ENCODE peak calls at places on chromosomes 2 and 18, in ten cellular contexts. R, H, K, A, D, C, G, J, X and Y are unnamed samples.

GRCh38 chr2:169141713-169142352 is 72.5 kb downstream of the DHRS9 start:
- DNase-seq in R (peak), H (peak), K (peak), A (peak), D (no peak), C (peak), G (peak), J (peak), X (no peak), Y (peak)

GRCh38 chr2:102268529-102269524 is 42.5 kb upstream of the IL1RL1 start:
- DNase-seq in R (no peak), H (peak), K (peak), A (no peak), D (no peak), C (no peak), G (no peak), J (no peak), X (no peak), Y (no peak)

GRCh38 chr18:58087928-58088722 is 44.1 kb downstream of the NEDD4L start:
- DNase-seq in R (peak), H (peak), K (peak), A (no peak), D (peak), C (no peak), G (no peak), J (peak), X (no peak), Y (no peak)

GRCh38 chr2:82636411-82637020 is 1822.6 kb downstream of the SUCLG1 start:
- DNase-seq in R (no peak), H (no peak), K (no peak), A (no peak), D (no peak), C (no peak), G (peak), J (no peak), X (no peak), Y (no peak)

GRCh38 chr2:30949435-30949834 is 142.2 kb upstream of the CAPN13 start:
- DNase-seq in R (no peak), H (no peak), K (no peak), A (no peak), D (no peak), C (no peak), G (no peak), J (no peak), X (no peak), Y (no peak)

GRCh38 chr2:99554238-99554637 is 64.4 kb upstream of the REV1 start:
- DNase-seq in R (no peak), H (no peak), K (no peak), A (peak), D (no peak), C (no peak), G (no peak), J (peak), X (no peak), Y (no peak)

GRCh38 chr2:223477318-223477717 is 124.8 kb downstream of the SCG2 start:
- DNase-seq in R (no peak), H (no peak), K (peak), A (no peak), D (no peak), C (no peak), G (no peak), J (no peak), X (no peak), Y (no peak)

GRCh38 chr2:216849987-216850386 is 9.9 kb downstream of the TNP1 start:
- DNase-seq in R (no peak), H (no peak), K (peak), A (no peak), D (peak), C (no peak), G (no peak), J (no peak), X (no peak), Y (no peak)

GRCh38 chr2:56127013-56127772 is 56.6 kb upstream of the CCDC85A start:
- DNase-seq in R (no peak), H (no peak), K (no peak), A (no peak), D (no peak), C (no peak), G (no peak), J (no peak), X (no peak), Y (no peak)

GRCh38 chr18:79918089-79919011 is 33.1 kb downstream of the SLC66A2 start:
- DNase-seq in R (no peak), H (no peak), K (no peak), A (peak), D (peak), C (no peak), G (no peak), J (no peak), X (peak), Y (no peak)

GRCh38 chr18:23226386-23226785 is 91.1 kb downstream of the CABLES1 start:
- DNase-seq in R (no peak), H (peak), K (peak), A (no peak), D (no peak), C (peak), G (peak), J (no peak), X (no peak), Y (no peak)

GRCh38 chr18:58148954-58149471 is 105.0 kb downstream of the NEDD4L start:
- DNase-seq in R (no peak), H (no peak), K (no peak), A (no peak), D (no peak), C (no peak), G (no peak), J (no peak), X (no peak), Y (peak)

GRCh38 chr2:145751155-145751554 is 1231.2 kb upstream of the ZEB2 start:
- DNase-seq in R (no peak), H (no peak), K (no peak), A (no peak), D (no peak), C (no peak), G (no peak), J (peak), X (no peak), Y (no peak)

GRCh38 chr2:240107386-240107785 is 28.7 kb downstream of the COPS9 start:
- DNase-seq in R (no peak), H (no peak), K (no peak), A (no peak), D (no peak), C (no peak), G (no peak), J (no peak), X (no peak), Y (no peak)

GRCh38 chr18:63736856-63737255 is 34.1 kb downstream of the SERPINB11 start:
- DNase-seq in R (no peak), H (peak), K (peak), A (no peak), D (no peak), C (no peak), G (peak), J (no peak), X (no peak), Y (no peak)

GRCh38 chr2:25372405-25373268 is 30.9 kb upstream of the DNMT3A start:
- DNase-seq in R (no peak), H (no peak), K (no peak), A (peak), D (no peak), C (no peak), G (no peak), J (no peak), X (peak), Y (no peak)

GRCh38 chr2:138948070-138948539 is 167.9 kb upstream of the NXPH2 start:
- DNase-seq in R (no peak), H (peak), K (peak), A (no peak), D (peak), C (peak), G (peak), J (no peak), X (no peak), Y (no peak)

GRCh38 chr2:181575650-181576025 is 81.3 kb downstream of the CERKL start:
- DNase-seq in R (no peak), H (no peak), K (no peak), A (no peak), D (no peak), C (no peak), G (no peak), J (no peak), X (no peak), Y (no peak)

GRCh38 chr18:54479365-54479764 is 111.7 kb upstream of the DYNAP start:
- DNase-seq in R (no peak), H (no peak), K (peak), A (no peak), D (no peak), C (no peak), G (no peak), J (no peak), X (no peak), Y (peak)

GRCh38 chr2:37721219-37721600 is 49.8 kb upstream of the CDC42EP3 start:
- DNase-seq in R (no peak), H (no peak), K (peak), A (no peak), D (no peak), C (no peak), G (no peak), J (no peak), X (no peak), Y (no peak)

GRCh38 chr18:73232933-73233332 is 365.1 kb upstream of the NETO1 start:
- DNase-seq in R (no peak), H (no peak), K (peak), A (no peak), D (no peak), C (no peak), G (no peak), J (no peak), X (no peak), Y (no peak)

GRCh38 chr18:56066524-56067215 is 478.7 kb upstream of the TCF4 start:
- DNase-seq in R (no peak), H (no peak), K (no peak), A (no peak), D (no peak), C (peak), G (no peak), J (no peak), X (no peak), Y (no peak)

GRCh38 chr2:168961450-168962229 is 60.5 kb downstream of the G6PC2 start:
- DNase-seq in R (no peak), H (peak), K (peak), A (peak), D (no peak), C (peak), G (peak), J (peak), X (no peak), Y (peak)

GRCh38 chr2:30026091-30027055 is 105.0 kb upstream of the ALK start:
- DNase-seq in R (peak), H (peak), K (peak), A (peak), D (peak), C (no peak), G (peak), J (peak), X (no peak), Y (peak)

GRCh38 chr18:28961669-28962228 is 784.8 kb upstream of the CDH2 start:
- DNase-seq in R (no peak), H (peak), K (peak), A (peak), D (no peak), C (peak), G (peak), J (no peak), X (no peak), Y (peak)

GRCh38 chr2:111522231-111522768 is 361.7 kb downstream of the ANAPC1 start:
- DNase-seq in R (no peak), H (peak), K (peak), A (no peak), D (no peak), C (no peak), G (no peak), J (no peak), X (no peak), Y (no peak)

GRCh38 chr2:104412384-104412783 is 441.5 kb upstream of the POU3F3 start:
- DNase-seq in R (peak), H (no peak), K (no peak), A (no peak), D (no peak), C (no peak), G (no peak), J (peak), X (no peak), Y (peak)

GRCh38 chr2:227163998-227164744 is at the start of the genes COL4A3 and COL4A4:
- DNase-seq in R (peak), H (no peak), K (peak), A (peak), D (peak), C (no peak), G (no peak), J (no peak), X (peak), Y (no peak)

GRCh38 chr2:145744541-145745386 is 1224.8 kb upstream of the ZEB2 start:
- DNase-seq in R (no peak), H (peak), K (peak), A (no peak), D (no peak), C (peak), G (peak), J (no peak), X (no peak), Y (no peak)

GRCh38 chr2:98483257-98483861 is 38.7 kb downstream of the INPP4A start:
- DNase-seq in R (no peak), H (no peak), K (no peak), A (no peak), D (no peak), C (no peak), G (no peak), J (no peak), X (no peak), Y (no peak)

GRCh38 chr2:2581331-2582159 is 250.5 kb upstream of the MYT1L start:
- DNase-seq in R (no peak), H (no peak), K (no peak), A (no peak), D (no peak), C (no peak), G (no peak), J (no peak), X (peak), Y (no peak)

GRCh38 chr2:55093381-55093780 is 43.1 kb upstream of the RTN4 start:
- DNase-seq in R (no peak), H (peak), K (peak), A (no peak), D (no peak), C (peak), G (peak), J (peak), X (no peak), Y (no peak)

GRCh38 chr2:136247204-136247990 is 129.4 kb upstream of the CXCR4 start:
- DNase-seq in R (no peak), H (no peak), K (peak), A (no peak), D (no peak), C (no peak), G (peak), J (no peak), X (peak), Y (no peak)

GRCh38 chr2:218083352-218083676 is 14.3 kb downstream of the RUFY4 start:
- DNase-seq in R (no peak), H (no peak), K (no peak), A (no peak), D (no peak), C (no peak), G (no peak), J (no peak), X (no peak), Y (no peak)

GRCh38 chr18:7388752-7389151 is 157.9 kb downstream of the LRRC30 start:
- DNase-seq in R (no peak), H (no peak), K (no peak), A (no peak), D (no peak), C (no peak), G (no peak), J (no peak), X (no peak), Y (no peak)

GRCh38 chr2:240320561-240321091 is 114.8 kb upstream of the GPC1 start:
- DNase-seq in R (peak), H (no peak), K (peak), A (no peak), D (no peak), C (no peak), G (no peak), J (no peak), X (no peak), Y (no peak)

GRCh38 chr2:160367887-160368286 is 125.7 kb downstream of the RBMS1 start:
- DNase-seq in R (no peak), H (peak), K (peak), A (no peak), D (no peak), C (no peak), G (peak), J (no peak), X (no peak), Y (peak)

DNA sequence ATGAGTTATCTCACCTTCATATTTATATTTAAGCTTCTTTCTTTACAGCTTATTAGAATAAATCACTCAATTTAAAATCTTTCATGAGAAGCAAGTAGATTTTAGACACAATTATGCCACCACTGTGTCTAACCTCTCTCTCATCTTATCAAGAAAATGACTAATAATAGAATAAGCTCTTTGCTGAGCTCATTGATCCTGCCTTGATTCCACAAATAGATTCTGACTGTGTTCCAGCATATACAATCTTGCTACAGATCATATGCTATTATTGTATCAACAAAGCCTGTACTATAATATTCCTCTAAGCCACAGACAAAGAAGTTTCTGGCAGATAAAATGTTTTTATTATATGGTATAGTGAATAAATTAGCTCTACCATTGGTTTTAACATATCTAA is 168.7 kb upstream of the GULP1 start:
- DNase-seq in R (no peak), H (peak), K (peak), A (no peak), D (no peak), C (no peak), G (no peak), J (no peak), X (no peak), Y (no peak)
- H3K4me3 ChIP-seq in R (no peak), H (no peak), K (no peak), A (no peak), D (no peak), C (no peak), G (no peak), J (no peak), X (no peak), Y (no peak)

DNA sequence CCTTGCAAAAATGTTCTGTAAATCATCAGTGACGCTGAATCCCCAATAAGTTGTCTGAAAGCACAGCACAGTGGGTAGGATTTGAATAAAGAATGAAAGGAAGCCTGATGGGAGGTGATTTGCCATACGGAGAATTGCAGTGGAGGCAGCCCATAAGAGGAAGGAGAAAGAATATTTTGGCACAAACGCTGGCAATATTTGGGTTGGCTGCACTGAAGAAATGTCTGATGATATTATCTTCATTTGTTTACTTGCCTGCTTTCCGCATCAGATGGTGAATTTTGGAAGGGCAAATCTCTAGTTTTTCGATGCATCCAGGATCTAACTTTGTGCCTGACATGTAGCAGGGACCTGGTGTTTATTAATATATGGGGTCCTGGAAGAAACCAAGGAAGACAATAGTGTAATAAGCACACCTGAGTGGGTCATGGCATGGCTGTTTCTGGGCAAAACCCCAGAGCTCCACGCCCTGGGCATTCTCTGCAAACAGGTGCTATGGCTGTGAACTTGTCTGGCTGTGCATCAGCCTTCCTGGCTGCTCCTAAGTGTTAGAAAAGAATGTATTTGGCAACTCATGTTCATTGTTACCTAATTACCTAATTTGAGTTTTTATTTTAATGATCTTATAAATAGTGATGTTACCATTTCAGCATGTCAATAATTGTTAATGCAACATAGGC is 5.9 kb downstream of the GALR1 start:
- DNase-seq in R (no peak), H (no peak), K (no peak), A (no peak), D (no peak), C (no peak), G (no peak), J (no peak), X (no peak), Y (no peak)
- H3K4me3 ChIP-seq in R (no peak), H (no peak), K (no peak), A (no peak), D (no peak), C (no peak), G (no peak), J (no peak), X (no peak), Y (no peak)

DNA sequence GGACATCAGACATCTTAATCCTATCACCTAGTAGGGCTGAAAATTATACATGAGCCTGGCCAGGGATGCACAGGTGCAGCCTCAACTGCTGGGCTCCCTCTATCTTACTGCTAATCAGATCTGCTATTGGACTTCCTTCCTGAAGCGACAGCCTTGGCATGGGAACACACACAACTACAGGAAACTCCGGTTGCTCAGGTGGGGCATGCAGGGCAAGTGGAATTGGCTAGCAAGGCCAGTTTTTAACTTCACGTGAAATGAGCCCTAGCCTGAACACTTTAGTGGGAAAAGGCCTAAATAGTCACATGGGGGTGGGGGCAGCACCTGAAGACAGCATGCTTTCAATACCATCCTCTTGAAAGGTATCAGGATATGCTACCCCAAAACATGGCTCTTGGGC is 147.9 kb upstream of the NCKAP5 start:
- DNase-seq in R (no peak), H (no peak), K (no peak), A (no peak), D (no peak), C (no peak), G (no peak), J (no peak), X (no peak), Y (no peak)
- H3K4me3 ChIP-seq in R (no peak), H (no peak), K (no peak), A (no peak), D (no peak), C (no peak), G (no peak), J (no peak), X (no peak), Y (no peak)

GRCh38 chr2:236165491-236166156 is 2.6 kb downstream of the GBX2 start:
- DNase-seq in R (no peak), H (no peak), K (no peak), A (no peak), D (no peak), C (no peak), G (no peak), J (no peak), X (no peak), Y (no peak)

GRCh38 chr2:236163483-236164200 is 4.5 kb downstream of the GBX2 start:
- DNase-seq in R (no peak), H (no peak), K (no peak), A (no peak), D (no peak), C (no peak), G (no peak), J (no peak), X (no peak), Y (no peak)

GRCh38 chr2:236162804-236163482 is 5.2 kb downstream of the GBX2 start:
- DNase-seq in R (no peak), H (no peak), K (peak), A (no peak), D (no peak), C (no peak), G (no peak), J (no peak), X (no peak), Y (no peak)

GRCh38 chr2:236164983-236165301 is 3.2 kb downstream of the GBX2 start:
- DNase-seq in R (no peak), H (no peak), K (no peak), A (no peak), D (no peak), C (no peak), G (no peak), J (no peak), X (no peak), Y (no peak)

DNA sequence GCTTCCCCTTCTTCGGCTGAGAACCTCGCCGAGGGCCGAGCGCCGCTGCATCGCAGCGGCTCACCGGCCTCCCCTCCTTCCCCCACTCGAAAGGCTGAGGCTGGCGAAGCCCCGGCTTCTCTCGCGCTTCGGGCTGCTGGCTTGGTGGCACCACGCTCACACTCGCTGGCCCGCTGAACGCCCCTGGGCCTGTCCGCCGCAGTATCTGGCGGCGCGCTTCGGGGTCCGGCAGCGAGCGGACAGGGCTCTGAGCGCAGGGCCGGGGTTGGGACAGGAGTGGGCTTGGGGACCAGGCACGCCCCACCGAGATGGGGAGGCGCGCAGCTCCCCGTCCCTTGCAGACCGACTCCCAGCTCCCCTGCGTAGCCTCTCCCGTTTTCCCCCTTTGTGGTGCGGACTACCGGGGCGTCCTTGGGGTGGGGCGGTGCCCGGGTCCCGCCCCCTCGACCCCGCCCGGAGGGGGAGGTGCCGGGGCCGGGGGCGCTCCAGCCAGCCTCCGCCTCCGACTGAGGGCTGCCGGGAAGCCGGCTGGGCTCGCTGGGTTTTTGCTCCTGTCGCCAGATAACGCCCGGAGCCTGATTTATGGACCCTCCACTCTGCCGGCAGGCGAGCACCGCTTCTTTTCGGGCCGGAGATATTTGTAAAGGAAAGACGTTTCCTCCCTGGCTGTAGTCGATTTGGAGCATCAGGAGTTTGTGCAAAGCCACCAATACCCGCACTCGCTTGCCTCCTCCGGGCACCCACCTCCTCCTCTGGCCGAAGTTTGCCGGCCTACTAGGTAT is 3.8 kb downstream of the GBX2 start:
- DNase-seq in R (no peak), H (no peak), K (peak), A (no peak), D (no peak), C (peak), G (no peak), J (no peak), X (peak), Y (no peak)
- H3K4me3 ChIP-seq in R (no peak), H (peak), K (no peak), A (no peak), D (peak), C (peak), G (peak), J (no peak), X (no peak), Y (no peak)